ENCODE peak calls at places on chromosomes 2 and 18, in seven cellular contexts. A is AML-193; K is CD8-positive, alpha-beta T cell; Q is HAP-1; H is natural killer cell treated with Interleukin-12 subunit alpha and Interleukin-12 subunit beta and Interleukin-15 and Interleukin-18, amount 100 ng/mL, for 72 hours; S is activated T-helper 2 cell treated with anti-CD3 and anti-CD28 coated beads, Interferon-gamma antibody, Interleukin-2, Interleukin-4, amounts not matched to agents 10 μg/mL and 5 μg/mL and 100 μg/mL, durations not matched to agents 14 hours and 24 hours and 36 hours; O is AG04450. M is an unnamed sample.

GRCh38 chr18:11500153-11501122 is 109.0 kb upstream of the SLC35G4 start:
- DNase-seq in S (no peak), H (no peak), A (no peak), O (peak), K (no peak), Q (no peak), M (peak)

GRCh38 chr18:51726614-51727013 is 529.1 kb upstream of the MEX3C start:
- DNase-seq in H (no peak), K (no peak), O (no peak), Q (no peak), S (no peak), A (no peak), M (no peak)

GRCh38 chr2:234630676-234631350 is 133.9 kb upstream of the ARL4C start:
- DNase-seq in O (no peak), Q (no peak), A (no peak), K (no peak), S (no peak), H (no peak), M (no peak)

GRCh38 chr2:157825885-157826284 is 50.2 kb downstream of the ACVR1 start:
- DNase-seq in A (no peak), K (no peak), O (no peak), H (no peak), Q (no peak), S (no peak), M (peak)

GRCh38 chr2:109129921-109130725 is 1.1 kb downstream of the SH3RF3 start:
- DNase-seq in A (no peak), K (no peak), S (no peak), Q (no peak), O (no peak), H (peak), M (no peak)

GRCh38 chr2:77834360-77835002 is 312.3 kb upstream of the LRRTM4 start:
- DNase-seq in O (no peak), K (no peak), S (no peak), H (no peak), A (no peak), Q (no peak), M (no peak)

GRCh38 chr2:210955591-210955990 is 399.2 kb downstream of the CPS1 start:
- DNase-seq in O (peak), S (no peak), A (no peak), H (no peak), Q (no peak), K (no peak), M (peak)

GRCh38 chr18:78972385-78972918 is 7.2 kb upstream of the SALL3 start:
- DNase-seq in A (no peak), K (no peak), O (no peak), H (no peak), Q (no peak), S (no peak), M (no peak)

GRCh38 chr18:31679133-31679731 is 5.1 kb downstream of the B4GALT6 start:
- DNase-seq in S (no peak), Q (no peak), K (no peak), O (no peak), H (no peak), A (no peak), M (peak)

GRCh38 chr2:181680055-181680936 is at the start of gene NEUROD1:
- DNase-seq in K (no peak), H (no peak), S (no peak), A (no peak), Q (peak), O (no peak), M (peak)

M was measured in H4.